ENCODE peak calls at places on chromosomes 1 and 21, in five cellular contexts. M, W, B, V and K are unnamed samples.
A peak's percentile ranks its signal among the peaks of the same experiment; 100 is the strongest.

GRCh38 chr1:44653107-44653964 is 20.9 kb downstream of the TMEM53 start:
- DNase-seq in B (no peak), M (no peak), V (no peak), W (no peak), K (no peak)

GRCh38 chr1:199124351-199124750 is 485.5 kb downstream of the PTPRC start:
- DNase-seq in B (no peak), W (no peak), V (peak; percentile 43), M (peak; percentile 75), K (no peak)

GRCh38 chr1:109490029-109490933 is 3.6 kb upstream of the CYB561D1 start:
- DNase-seq in B (no peak), V (peak; percentile 58), M (peak; percentile 39), W (peak; percentile 82), K (peak; percentile 48)

GRCh38 chr1:246210751-246211150 is 296.3 kb downstream of the SMYD3 start:
- DNase-seq in B (no peak), M (no peak), V (no peak), W (no peak), K (no peak)

GRCh38 chr1:223355699-223356098 is 8.3 kb downstream of the SUSD4 start:
- DNase-seq in W (no peak), B (no peak), M (no peak), V (no peak), K (no peak)

GRCh38 chr1:153611024-153611352 is 1.9 kb downstream of the S100A16 start:
- DNase-seq in M (peak; percentile 72), W (no peak), V (peak; percentile 37), B (no peak), K (no peak)

GRCh38 chr1:244214009-244214967 is 163.2 kb downstream of the ZBTB18 start:
- DNase-seq in V (peak; percentile 99), M (peak; percentile 99), W (peak; percentile 10), B (peak; percentile 99), K (no peak)

GRCh38 chr1:28249013-28249870 is 10.1 kb upstream of the SESN2 start:
- DNase-seq in M (peak; percentile 78), V (peak; percentile 60), B (no peak), W (peak; percentile 50), K (peak; percentile 60)

GRCh38 chr1:53625766-53626520 is 113.0 kb downstream of the GLIS1 start:
- DNase-seq in V (no peak), M (no peak), B (no peak), W (no peak), K (no peak)

GRCh38 chr1:11685210-11685752 is 4.3 kb upstream of the MAD2L2 start:
- DNase-seq in V (no peak), M (no peak), W (no peak), B (no peak), K (no peak)

GRCh38 chr1:45723248-45723930 is 27.1 kb downstream of the IPP start:
- DNase-seq in V (no peak), M (no peak), B (no peak), W (no peak), K (no peak)

GRCh38 chr1:200245492-200245891 is 164.3 kb downstream of the ZNF281 start:
- DNase-seq in W (no peak), B (no peak), V (no peak), M (peak; percentile 18), K (peak; percentile 27)

GRCh38 chr1:44739361-44740178 is at the start of gene KIF2C:
- DNase-seq in B (peak; percentile 90), W (peak; percentile 98), V (peak; percentile 98), M (peak; percentile 96), K (peak; percentile 97)

GRCh38 chr1:180116964-180117763 is 37.5 kb upstream of the QSOX1 start:
- DNase-seq in W (no peak), V (no peak), M (no peak), B (no peak), K (no peak)

GRCh38 chr1:98057236-98057635 is 136.4 kb upstream of the DPYD start:
- DNase-seq in W (no peak), M (no peak), B (no peak), V (no peak), K (no peak)

GRCh38 chr21:14533555-14534400 is 12.3 kb downstream of the SAMSN1 start:
- DNase-seq in M (peak; percentile 54), B (no peak), W (no peak), V (peak; percentile 72), K (no peak)

GRCh38 chr21:14215971-14216621 is at the start of gene RBM11:
- DNase-seq in M (peak; percentile 6), W (peak; percentile 84), V (peak; percentile 46), B (peak; percentile 4), K (peak; percentile 54)

GRCh38 chr1:226548281-226549093 is at the start of gene STUM:
- DNase-seq in B (no peak), M (peak; percentile 39), W (peak; percentile 29), V (no peak), K (peak; percentile 46)

GRCh38 chr21:23936224-23936623 is 1671.1 kb downstream of the MRPL39 start:
- DNase-seq in M (peak; percentile 16), B (no peak), W (no peak), V (peak; percentile 29), K (no peak)

GRCh38 chr1:225881081-225882007 is 836 bp downstream of the TMEM63A start:
- DNase-seq in B (no peak), V (peak; percentile 38), M (peak; percentile 35), W (peak; percentile 75), K (peak; percentile 68)

GRCh38 chr1:237975903-237976302 is 85.2 kb upstream of the ZP4 start:
- DNase-seq in V (no peak), B (no peak), W (no peak), M (no peak), K (no peak)

GRCh38 chr1:206703647-206704046 is 18.9 kb downstream of the MAPKAPK2 start:
- DNase-seq in M (peak; percentile 64), B (no peak), W (no peak), V (peak; percentile 43), K (no peak)

GRCh38 chr1:172601046-172601630 is 57.8 kb upstream of the FASLG start:
- DNase-seq in W (no peak), V (no peak), M (no peak), B (no peak), K (no peak)

GRCh38 chr21:16605588-16605987 is 875.8 kb downstream of the USP25 start:
- DNase-seq in B (no peak), V (peak; percentile 28), M (peak; percentile 45), W (no peak), K (no peak)

GRCh38 chr21:16563111-16563510 is 833.3 kb downstream of the USP25 start:
- DNase-seq in B (no peak), M (peak; percentile 32), W (no peak), V (no peak), K (no peak)

GRCh38 chr1:95659166-95659565 is 425.2 kb downstream of the RWDD3 start:
- DNase-seq in M (no peak), B (no peak), V (no peak), W (no peak), K (no peak)

GRCh38 chr1:77948841-77949424 is 29.9 kb downstream of the FUBP1 start:
- DNase-seq in B (peak; percentile 22), V (peak; percentile 44), M (peak; percentile 49), W (no peak), K (no peak)

GRCh38 chr1:182329471-182329870 is 62.1 kb downstream of the GLUL start:
- DNase-seq in B (no peak), M (no peak), W (no peak), V (no peak), K (no peak)

GRCh38 chr1:182331412-182331811 is 60.2 kb downstream of the GLUL start:
- DNase-seq in B (no peak), M (no peak), W (no peak), V (no peak), K (no peak)

GRCh38 chr1:182335771-182336170 is 55.8 kb downstream of the GLUL start:
- DNase-seq in B (no peak), W (no peak), M (no peak), V (no peak), K (no peak)

GRCh38 chr1:182330303-182330702 is 61.3 kb downstream of the GLUL start:
- DNase-seq in B (no peak), V (no peak), W (peak; percentile 29), M (peak; percentile 8), K (no peak)

GRCh38 chr1:182332256-182332655 is 59.3 kb downstream of the GLUL start:
- DNase-seq in W (no peak), B (no peak), M (no peak), V (no peak), K (no peak)
- H3K4me3 ChIP-seq in W (no peak overlapping the region), B (no peak overlapping the region), M (no peak overlapping the region), V (no peak overlapping the region), K (no peak overlapping the region)

DNA sequence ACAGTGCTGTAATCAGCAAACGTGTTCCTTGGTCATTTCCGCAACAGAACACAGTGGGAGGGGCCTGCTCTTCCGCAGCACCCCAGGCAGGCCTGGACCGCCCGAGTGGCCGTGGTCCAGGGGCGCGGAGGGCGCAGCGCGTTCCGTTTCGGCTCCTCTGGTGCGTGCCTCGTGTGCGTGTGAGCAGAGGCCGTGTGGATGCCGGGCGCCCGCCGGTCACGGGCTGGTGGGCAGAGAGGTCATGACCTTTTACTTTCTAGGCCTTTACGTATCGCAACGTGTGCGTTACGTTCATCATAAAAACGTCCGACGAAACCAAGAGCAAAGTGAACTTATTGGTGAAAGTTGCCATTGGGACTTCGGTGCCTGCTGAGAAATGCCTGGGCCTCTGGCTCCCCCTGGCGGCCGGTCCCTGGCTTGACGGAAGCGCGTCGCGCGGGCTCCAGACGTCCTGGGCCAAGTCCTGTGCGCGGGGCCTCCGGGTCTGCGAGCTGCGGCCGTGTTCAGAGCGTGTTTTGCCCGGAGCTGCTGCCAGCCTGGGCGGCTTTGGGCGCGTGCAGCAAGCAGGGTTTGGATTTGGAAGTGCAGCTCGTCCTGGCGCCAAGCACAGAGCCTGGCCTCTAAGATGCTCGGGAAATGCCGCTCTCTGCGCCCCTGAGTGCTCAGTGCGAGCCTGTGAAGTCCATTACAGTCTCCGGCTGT is 34.4 kb downstream of the COL18A1 start:
- DNase-seq in W (peak; percentile 83), M (peak; percentile 83), B (peak; percentile 86), V (peak; percentile 90), K (peak; percentile 89)
- H3K4me3 ChIP-seq in W (no peak overlapping the region), M (no peak overlapping the region), B (no peak overlapping the region), V (no peak overlapping the region), K (peak overlapping the region; percentile 29)

DNA sequence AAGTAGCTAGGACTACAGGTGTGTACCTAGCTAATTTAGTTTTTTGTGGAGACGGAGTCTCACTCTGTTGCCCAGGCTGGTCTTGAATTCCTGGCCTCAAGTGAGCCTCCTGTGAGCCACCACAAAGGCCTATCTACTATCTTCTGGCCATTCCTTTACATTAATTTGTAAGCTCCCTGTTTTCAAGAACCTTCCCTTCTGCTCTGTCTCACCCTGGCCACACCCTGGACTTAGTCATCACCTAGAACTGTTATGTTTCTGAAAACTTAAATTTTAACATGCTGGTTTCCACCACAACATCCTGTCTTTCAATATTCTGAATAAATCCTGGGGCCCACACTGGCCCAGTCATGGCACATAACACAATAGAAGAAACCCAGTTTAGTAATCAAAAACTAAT is 4.9 kb upstream of the B4GALT3 start:
- DNase-seq in M (peak; percentile 54), B (no peak), W (no peak), V (peak; percentile 56), K (no peak)
- H3K4me3 ChIP-seq in M (no peak overlapping the region), B (no peak overlapping the region), W (no peak overlapping the region), V (no peak overlapping the region), K (no peak overlapping the region)

GRCh38 chr1:111647738-111648137 is 28.1 kb downstream of the RAP1A start:
- DNase-seq in M (no peak), W (no peak), B (no peak), V (no peak), K (no peak)

GRCh38 chr1:111653695-111654094 is 34.1 kb downstream of the RAP1A start:
- DNase-seq in B (no peak), W (no peak), M (no peak), V (no peak), K (no peak)

GRCh38 chr1:111649227-111649626 is 29.6 kb downstream of the RAP1A start:
- DNase-seq in V (no peak), M (no peak), B (no peak), W (no peak), K (no peak)

GRCh38 chr1:111649648-111650047 is 30.1 kb downstream of the RAP1A start:
- DNase-seq in V (no peak), B (no peak), M (no peak), W (no peak), K (no peak)

GRCh38 chr1:111648826-111649225 is 29.2 kb downstream of the RAP1A start:
- DNase-seq in M (no peak), V (no peak), W (no peak), B (no peak), K (peak; percentile 31)
- H3K4me3 ChIP-seq in M (no peak overlapping the region), V (no peak overlapping the region), W (no peak overlapping the region), B (no peak overlapping the region), K (no peak overlapping the region)